ENCODE peak calls at places on chromosomes 3 and 15, in four cellular contexts. D is hypothalamus; W is CD8-positive, alpha-beta T cell; Q is endodermal cell. J is an unnamed sample.

GRCh38 chr3:191369081-191370010 is 39.0 kb upstream of the UTS2B start:
- DNase-seq in Q (no peak), W (no peak), D (no peak), J (no peak)

GRCh38 chr15:57387644-57388076 is 11.4 kb downstream of the CGNL1 start:
- DNase-seq in D (no peak), Q (peak; percentile 81), W (no peak), J (no peak)

GRCh38 chr3:128266453-128266852 is 113.2 kb downstream of the EEFSEC start:
- DNase-seq in D (no peak), W (no peak), Q (no peak), J (no peak)

GRCh38 chr15:90165659-90166489 is 35.3 kb upstream of the SEMA4B start:
- DNase-seq in Q (peak; percentile 66), D (no peak), W (no peak), J (peak; percentile 71)

GRCh38 chr3:193905993-193906396 is 230.0 kb upstream of the HES1 start:
- DNase-seq in Q (no peak), D (no peak), W (no peak), J (no peak)

GRCh38 chr3:111737712-111738097 is 121.4 kb upstream of the PHLDB2 start:
- DNase-seq in W (no peak), D (no peak), Q (no peak), J (peak; percentile 40)

GRCh38 chr3:54653456-54654195 is 274.2 kb downstream of the LRTM1 start:
- DNase-seq in D (no peak), W (no peak), Q (no peak), J (no peak)

GRCh38 chr3:29644261-29644660 is 363.4 kb downstream of the RBMS3 start:
- DNase-seq in W (no peak), Q (no peak), D (no peak), J (no peak)

GRCh38 chr3:109687626-109688025 is 350.3 kb upstream of the DPPA4 start:
- DNase-seq in W (no peak), D (no peak), Q (no peak), J (no peak)

GRCh38 chr15:90315276-90315982 is 36.7 kb upstream of the ZNF774 start:
- DNase-seq in D (no peak), W (no peak), Q (no peak), J (peak; percentile 48)

GRCh38 chr3:22939349-22939748 is 263.8 kb upstream of the UBE2E2 start:
- DNase-seq in Q (no peak), D (no peak), W (no peak), J (no peak)